ENCODE peak calls at places on chromosomes 11 and 22, in four cellular contexts. Y is HCT116, B is PC-9, U is H1. Z is an unnamed sample.

GRCh38 chr11:45266693-45267451 is 19.3 kb downstream of the SYT13 start:
- DNase-seq in Y (no peak), U (peak; percentile 97), B (no peak), Z (peak; percentile 27)

GRCh38 chr11:133982901-133983300 is 26.1 kb upstream of the IGSF9B start:
- DNase-seq in B (no peak), Y (no peak), U (no peak), Z (no peak)

GRCh38 chr11:48170840-48171233 is 45.8 kb upstream of the OR4B1 start:
- DNase-seq in B (no peak), Y (no peak), U (no peak), Z (peak; percentile 26)

GRCh38 chr11:102225689-102226562 is 91.4 kb upstream of the BIRC3 start:
- DNase-seq in Y (no peak), U (no peak), B (peak; percentile 8), Z (no peak)

GRCh38 chr11:7167976-7168740 is 79.4 kb downstream of the RBMXL2 start:
- DNase-seq in B (no peak), Y (no peak), U (no peak), Z (no peak)

GRCh38 chr11:114395776-114396175 is 4.5 kb downstream of the C11orf71 start:
- DNase-seq in B (no peak), Y (peak; percentile 15), U (no peak), Z (no peak)

GRCh38 chr11:128764617-128765095 is 70.8 kb downstream of the FLI1 start:
- DNase-seq in B (no peak), Y (no peak), U (no peak), Z (no peak)

GRCh38 chr22:48627203-48627602 is 1200.5 kb downstream of the BRD1 start:
- DNase-seq in Y (no peak), U (no peak), B (no peak), Z (peak; percentile 61)

GRCh38 chr11:37946155-37946766 is 1348.2 kb upstream of the RAG2 start:
- DNase-seq in U (peak; percentile 75), Y (no peak), B (peak; percentile 35), Z (peak; percentile 42)

GRCh38 chr22:37529652-37530345 is 10.6 kb upstream of the CARD10 start:
- DNase-seq in U (no peak), Y (no peak), B (peak; percentile 34), Z (no peak)

GRCh38 chr11:45141171-45141570 is 5.3 kb upstream of the PRDM11 start:
- DNase-seq in Y (no peak), B (no peak), U (no peak), Z (no peak)

GRCh38 chr11:101009685-101010055 is 119.9 kb downstream of the PGR start:
- DNase-seq in Y (no peak), B (no peak), U (no peak), Z (no peak)

GRCh38 chr11:101011881-101012280 is 117.7 kb downstream of the PGR start:
- DNase-seq in B (no peak), U (no peak), Y (no peak), Z (no peak)

GRCh38 chr11:101014600-101015242 is 114.9 kb downstream of the PGR start:
- DNase-seq in Y (no peak), U (no peak), B (no peak), Z (no peak)

GRCh38 chr11:101010899-101011298 is 118.7 kb downstream of the PGR start:
- DNase-seq in Y (no peak), B (no peak), U (no peak), Z (no peak)

DNA sequence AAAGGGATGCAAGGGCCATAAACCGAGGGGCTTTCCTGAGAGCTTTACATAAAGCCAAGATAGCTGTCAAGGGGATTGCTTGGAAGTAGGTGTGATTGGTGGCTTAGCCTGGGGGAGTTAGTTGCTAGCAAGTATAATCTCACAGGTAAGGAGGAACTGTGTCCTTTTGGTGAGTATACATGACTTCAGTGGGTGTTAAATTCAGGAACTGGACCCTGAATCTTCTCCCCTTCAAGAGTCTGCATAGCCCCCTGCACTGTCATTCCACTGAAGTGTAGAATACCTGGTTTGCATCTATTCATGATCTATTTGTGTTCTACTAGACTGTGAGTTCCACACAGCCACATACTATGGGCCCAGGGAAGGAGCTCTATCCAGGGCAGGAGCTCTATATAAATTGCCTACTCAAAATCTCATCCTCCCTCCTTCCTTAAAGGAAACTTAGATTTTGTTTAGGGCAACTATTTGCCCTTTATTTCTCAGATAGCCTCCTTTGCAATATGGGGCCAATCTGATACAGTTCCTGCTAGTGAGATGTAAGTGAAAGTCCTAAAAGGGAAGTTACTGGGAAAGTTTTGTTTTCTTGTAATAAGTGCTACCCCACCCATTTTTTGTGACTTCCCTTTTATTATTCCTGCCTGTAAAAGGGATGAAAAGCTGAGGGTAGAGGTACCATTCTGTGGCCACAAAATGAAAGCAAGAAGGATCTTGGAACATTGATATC is 120.5 kb downstream of the PGR start:
- DNase-seq in U (no peak), B (no peak), Y (no peak), Z (no peak)
- H3K4me2 ChIP-seq in U (no peak overlapping the region), B (no peak overlapping the region), Y (no peak overlapping the region), Z (no peak overlapping the region)

DNA sequence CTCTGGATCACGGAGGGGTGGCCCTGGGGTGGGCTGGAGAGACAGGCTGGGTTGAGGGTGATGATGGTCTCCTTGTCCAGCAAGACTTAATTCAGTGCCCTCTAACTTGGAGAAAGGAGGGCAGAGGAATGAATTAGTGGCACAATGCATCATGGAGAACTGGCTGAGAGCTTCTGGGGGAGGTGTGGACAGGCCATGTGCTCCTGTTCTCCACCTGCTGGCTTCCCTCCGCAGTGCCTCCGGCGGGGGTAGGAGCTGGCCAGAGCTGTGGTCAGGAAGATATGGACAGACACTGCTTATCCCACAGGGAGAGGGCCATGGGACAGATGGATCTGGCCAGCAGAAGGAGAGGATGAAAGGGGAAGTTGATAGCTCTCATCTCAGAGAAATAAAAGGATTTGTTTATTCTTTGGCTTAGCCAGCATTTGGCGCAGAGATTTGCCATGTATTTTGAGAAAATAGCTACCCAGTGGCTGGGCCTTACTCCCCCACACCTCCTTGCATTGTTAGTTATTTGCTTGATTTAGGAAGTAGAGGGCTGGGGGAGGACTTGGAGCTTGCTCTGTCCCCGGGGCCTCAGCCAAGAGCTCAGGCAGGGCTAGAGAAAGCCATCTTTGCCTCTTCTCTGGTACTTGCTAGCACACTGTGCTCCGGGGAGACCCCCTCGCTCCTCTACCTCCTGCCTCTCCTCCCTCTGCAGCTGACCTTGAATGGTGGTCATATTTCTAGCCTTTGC is 93.2 kb downstream of the SCN3B start:
- DNase-seq in U (no peak), Y (no peak), B (no peak), Z (no peak)
- H2AFZ ChIP-seq in U (peak overlapping the region; percentile 5), Y (no peak overlapping the region), B (no peak overlapping the region), Z (no peak overlapping the region)

DNA sequence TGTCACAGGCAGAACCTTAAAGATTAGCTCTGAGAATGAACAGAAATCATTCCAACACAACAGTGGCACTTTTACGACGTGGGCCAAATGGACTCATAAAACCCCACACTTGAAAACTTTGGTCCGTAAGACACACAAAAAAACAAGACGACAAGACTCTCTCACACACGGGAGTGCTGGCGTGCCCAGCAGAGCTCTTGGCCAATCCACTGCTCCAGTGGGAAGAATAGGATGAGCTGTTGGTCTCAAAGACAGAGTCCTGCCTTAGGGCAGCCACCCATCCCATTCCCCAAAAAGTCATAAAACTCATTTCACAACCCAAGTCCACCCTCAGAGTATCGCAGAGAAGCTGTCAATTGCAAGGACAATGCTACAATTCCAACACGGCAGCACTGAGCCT is 18.2 kb downstream of the LARGE1 start:
- DNase-seq in B (no peak), Y (no peak), U (no peak), Z (no peak)
- H3K4me1 ChIP-seq in B (no peaks in the 10 kb centered on the region), Y (no peaks in the 10 kb centered on the region), U (peaks cover 38% of the 10 kb centered on the region), Z (no peaks in the 10 kb centered on the region)

GRCh38 chr11:1075341-1075911 is 752 bp downstream of the MUC2 start:
- DNase-seq in Y (no peak), B (no peak), U (peak; percentile 45), Z (no peak)

GRCh38 chr11:1073261-1073724 is 1.4 kb upstream of the MUC2 start:
- DNase-seq in Y (peak; percentile 4), B (peak; percentile 68), U (peak; percentile 41), Z (no peak)

GRCh38 chr11:1073851-1074243 is 827 bp upstream of the MUC2 start:
- DNase-seq in B (no peak), Y (no peak), U (no peak), Z (no peak)

GRCh38 chr11:1076061-1076665 is 1.5 kb downstream of the MUC2 start:
- DNase-seq in B (no peak), Y (no peak), U (no peak), Z (no peak)

DNA sequence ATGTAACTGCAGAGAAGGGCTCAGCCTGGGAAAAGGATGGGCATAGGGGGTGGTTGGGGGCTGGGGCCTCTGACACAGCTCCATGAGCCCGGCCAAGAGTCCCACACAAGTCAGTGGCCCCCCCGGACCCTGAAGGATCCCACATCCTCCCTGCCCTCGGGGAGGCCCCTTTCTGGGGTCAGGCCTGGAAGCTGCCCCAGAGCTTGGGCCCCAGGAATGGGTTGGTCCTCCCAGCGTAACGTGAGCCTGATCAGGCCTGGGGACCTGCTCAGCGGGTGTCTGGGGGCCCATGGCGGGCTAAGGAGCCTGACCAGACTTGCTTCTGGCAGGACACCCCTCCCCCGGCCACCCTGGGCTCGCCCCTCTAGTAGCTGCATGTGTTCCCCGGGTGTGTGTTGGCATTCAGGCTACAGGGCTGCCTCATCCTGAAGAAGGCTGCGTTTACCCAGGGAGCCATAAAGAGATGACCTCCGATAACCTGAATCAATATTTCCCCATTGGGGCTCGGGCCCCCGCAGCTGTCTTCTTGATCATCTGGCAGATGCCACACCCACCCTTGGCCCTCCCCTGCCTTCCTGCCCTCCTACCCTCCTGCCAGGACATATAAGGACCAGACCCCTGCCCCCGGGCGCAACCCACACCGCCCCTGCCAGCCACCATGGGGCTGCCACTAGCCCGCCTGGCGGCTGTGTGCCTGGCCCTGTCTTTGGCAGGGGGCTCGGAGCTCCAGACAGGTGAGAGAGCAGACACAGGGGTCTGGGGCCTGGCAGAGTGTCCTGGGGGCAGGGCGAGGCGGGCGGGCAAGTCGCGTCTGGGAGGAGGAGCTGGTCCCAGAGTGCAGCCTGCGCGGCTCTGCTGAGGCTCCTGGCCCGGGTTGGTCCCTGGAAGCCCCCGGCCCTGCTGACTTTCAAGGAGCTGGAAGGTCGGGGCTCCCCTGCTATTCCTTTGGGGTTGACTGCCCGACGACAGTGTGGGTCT is at the start of gene MUC2:
- DNase-seq in B (no peak), U (peak; percentile 45), Y (no peak), Z (no peak)
- H3K4me2 ChIP-seq in B (peak within 1 kb of the TSS; percentile 26), U (no peak within 1 kb of the TSS), Y (peak within 1 kb of the TSS; percentile 52), Z (no peak within 1 kb of the TSS)